ENCODE peak calls at places on chromosome 18, in eight cellular contexts. T, R, V, F, C, Z, Q and J are unnamed samples.

GRCh38 chr18:63832470-63832869 is 55.0 kb upstream of the SERPINB2 start:
- DNase-seq in Q (no peak), R (no peak), T (peak), Z (no peak), C (no peak), F (no peak), V (peak), J (no peak)

GRCh38 chr18:58362027-58362575 is 266.8 kb downstream of the ALPK2 start:
- DNase-seq in V (peak), R (peak), T (peak), C (peak), Q (peak), Z (no peak), F (no peak), J (peak)

GRCh38 chr18:76721207-76721996 is 101.0 kb upstream of the ZNF236 start:
- DNase-seq in V (no peak), F (no peak), Z (no peak), R (no peak), C (no peak), T (peak), Q (no peak), J (no peak)

GRCh38 chr18:38313851-38314250 is 748.3 kb upstream of the CELF4 start:
- DNase-seq in F (no peak), V (no peak), Q (no peak), Z (no peak), C (no peak), T (no peak), R (no peak), J (no peak)

GRCh38 chr18:76212958-76213357 is 282.1 kb downstream of the ZNF516 start:
- DNase-seq in F (peak), Z (no peak), R (no peak), Q (no peak), C (no peak), T (peak), V (no peak), J (no peak)

GRCh38 chr18:3424280-3424890 is 25.6 kb upstream of the TGIF1 start:
- DNase-seq in Z (no peak), V (no peak), Q (no peak), R (no peak), T (no peak), F (no peak), C (no peak), J (no peak)

GRCh38 chr18:58536534-58537271 is 92.2 kb downstream of the ALPK2 start:
- DNase-seq in R (no peak), V (no peak), T (peak), C (no peak), F (no peak), Q (no peak), Z (no peak), J (peak)

GRCh38 chr18:54119524-54120019 is 104.9 kb downstream of the MBD2 start:
- DNase-seq in F (peak), Q (peak), Z (no peak), C (peak), R (no peak), V (peak), T (peak), J (peak)

GRCh38 chr18:49819768-49820662 is 6.7 kb upstream of the ACAA2 start:
- DNase-seq in Q (no peak), V (no peak), C (no peak), R (no peak), Z (no peak), F (no peak), T (peak), J (peak)

GRCh38 chr18:57002627-57003026 is 144.3 kb upstream of the BOD1L2 start:
- DNase-seq in F (no peak), R (no peak), Q (no peak), C (peak), V (no peak), Z (no peak), T (no peak), J (no peak)

GRCh38 chr18:13227910-13228309 is 9.3 kb downstream of the LDLRAD4 start:
- DNase-seq in Q (no peak), V (no peak), R (no peak), T (no peak), C (no peak), Z (no peak), F (no peak), J (no peak)

GRCh38 chr18:39341106-39341505 is 1775.5 kb upstream of the CELF4 start:
- DNase-seq in Z (no peak), C (no peak), T (no peak), Q (no peak), V (no peak), R (no peak), F (no peak), J (no peak)

GRCh38 chr18:41237317-41237716 is 717.7 kb upstream of the PIK3C3 start:
- DNase-seq in F (no peak), Q (no peak), C (no peak), R (no peak), Z (no peak), T (no peak), V (no peak), J (no peak)

GRCh38 chr18:76875390-76876330 is 53.3 kb downstream of the ZNF236 start:
- DNase-seq in T (peak), R (no peak), Q (no peak), Z (no peak), V (peak), F (peak), C (peak), J (no peak)

GRCh38 chr18:72867721-72868665 is at the start of gene NETO1:
- DNase-seq in T (no peak), F (peak), C (peak), Q (no peak), R (no peak), V (no peak), Z (no peak), J (no peak)

GRCh38 chr18:63818212-63818611 is 43.0 kb downstream of the SERPINB7 start:
- DNase-seq in Z (no peak), T (no peak), R (no peak), V (no peak), F (no peak), C (no peak), Q (no peak), J (no peak)

GRCh38 chr18:11047156-11047555 is 102.2 kb downstream of the PIEZO2 start:
- DNase-seq in Z (no peak), C (no peak), R (no peak), V (no peak), T (no peak), F (no peak), Q (no peak), J (no peak)

GRCh38 chr18:41436772-41437171 is 518.3 kb upstream of the PIK3C3 start:
- DNase-seq in V (no peak), Q (no peak), R (no peak), F (no peak), T (no peak), C (no peak), Z (no peak), J (no peak)

GRCh38 chr18:48541026-48541746 is 2.4 kb downstream of the CTIF start:
- DNase-seq in Q (no peak), T (peak), C (peak), R (no peak), Z (peak), V (peak), F (peak), J (no peak)

GRCh38 chr18:48992791-48993555 is 42.2 kb upstream of the SMAD7 start:
- DNase-seq in F (no peak), Z (no peak), T (peak), V (no peak), Q (no peak), R (no peak), C (no peak), J (no peak)

GRCh38 chr18:57668021-57668420 is 46.4 kb upstream of the NARS1 start:
- DNase-seq in V (no peak), R (no peak), Z (no peak), Q (no peak), C (no peak), T (no peak), F (no peak), J (no peak)

GRCh38 chr18:12883003-12883683 is 894 bp downstream of the PTPN2 start:
- DNase-seq in Q (no peak), Z (no peak), F (peak), C (no peak), T (no peak), V (no peak), R (no peak), J (no peak)

GRCh38 chr18:54004828-54005227 is 219.6 kb downstream of the MBD2 start:
- DNase-seq in T (peak), R (no peak), V (peak), Q (no peak), C (peak), Z (no peak), F (peak), J (no peak)

GRCh38 chr18:73511751-73512525 is 635.7 kb downstream of the FBXO15 start:
- DNase-seq in R (no peak), Q (no peak), V (peak), F (no peak), C (no peak), Z (no peak), T (no peak), J (no peak)

GRCh38 chr18:48921305-48922202 is 29.2 kb downstream of the SMAD7 start:
- DNase-seq in F (no peak), C (no peak), Q (no peak), V (no peak), R (no peak), Z (no peak), T (no peak), J (no peak)

GRCh38 chr18:26961805-26962204 is 96.3 kb upstream of the AQP4 start:
- DNase-seq in T (no peak), R (no peak), Q (no peak), C (no peak), Z (no peak), V (no peak), F (no peak), J (no peak)

GRCh38 chr18:77308216-77308615 is 58.6 kb downstream of the GALR1 start:
- DNase-seq in V (no peak), Z (no peak), T (no peak), Q (no peak), F (no peak), R (no peak), C (no peak), J (no peak)

GRCh38 chr18:60965856-60966255 is 367.4 kb upstream of the CDH20 start:
- DNase-seq in T (no peak), Q (no peak), R (no peak), C (no peak), Z (no peak), V (no peak), F (no peak), J (no peak)

GRCh38 chr18:39453882-39454281 is 1888.3 kb upstream of the CELF4 start:
- DNase-seq in Z (no peak), Q (no peak), R (no peak), F (no peak), V (peak), T (no peak), C (peak), J (no peak)

GRCh38 chr18:31274915-31275314 is 43.0 kb upstream of the DSG1 start:
- DNase-seq in F (no peak), C (no peak), Q (no peak), Z (no peak), T (no peak), V (no peak), R (no peak), J (no peak)

GRCh38 chr18:47244041-47244440 is 7.4 kb downstream of the SKOR2 start:
- DNase-seq in T (no peak), V (no peak), F (no peak), C (no peak), R (no peak), Z (no peak), Q (no peak), J (no peak)

GRCh38 chr18:42360716-42361115 is 405.7 kb downstream of the PIK3C3 start:
- DNase-seq in T (no peak), Q (no peak), C (no peak), V (no peak), R (no peak), F (no peak), Z (no peak), J (no peak)

GRCh38 chr18:48803951-48804855 is 146.6 kb downstream of the SMAD7 start:
- DNase-seq in R (no peak), T (no peak), Z (peak), F (no peak), Q (no peak), C (no peak), V (no peak), J (no peak)

GRCh38 chr18:59079264-59079972 is 60.3 kb upstream of the SEC11C start:
- DNase-seq in Z (no peak), T (no peak), Q (no peak), V (no peak), C (no peak), F (no peak), R (no peak), J (no peak)

GRCh38 chr18:10101293-10101701 is 187.5 kb downstream of the VAPA start:
- DNase-seq in Z (no peak), R (no peak), F (peak), V (peak), C (peak), Q (no peak), T (no peak), J (no peak)

GRCh38 chr18:4096501-4096900 is 358.6 kb downstream of the DLGAP1 start:
- DNase-seq in T (no peak), Z (no peak), F (no peak), R (no peak), C (no peak), V (peak), Q (no peak), J (no peak)

GRCh38 chr18:37375181-37375580 is 190.4 kb downstream of the CELF4 start:
- DNase-seq in C (no peak), T (no peak), R (no peak), F (no peak), Q (no peak), Z (no peak), V (no peak), J (no peak)

GRCh38 chr18:29849145-29849544 is 1193.4 kb downstream of the DSC3 start:
- DNase-seq in C (no peak), F (no peak), T (no peak), R (no peak), Z (no peak), V (peak), Q (no peak), J (no peak)

GRCh38 chr18:29853126-29853525 is 1189.4 kb downstream of the DSC3 start:
- DNase-seq in Q (no peak), T (no peak), V (no peak), F (no peak), R (no peak), C (no peak), Z (no peak), J (no peak)
- H3K4me3 ChIP-seq in Q (no peak), T (no peak), V (no peak), F (no peak), R (no peak), C (no peak), Z (no peak), J (no peak)

DNA sequence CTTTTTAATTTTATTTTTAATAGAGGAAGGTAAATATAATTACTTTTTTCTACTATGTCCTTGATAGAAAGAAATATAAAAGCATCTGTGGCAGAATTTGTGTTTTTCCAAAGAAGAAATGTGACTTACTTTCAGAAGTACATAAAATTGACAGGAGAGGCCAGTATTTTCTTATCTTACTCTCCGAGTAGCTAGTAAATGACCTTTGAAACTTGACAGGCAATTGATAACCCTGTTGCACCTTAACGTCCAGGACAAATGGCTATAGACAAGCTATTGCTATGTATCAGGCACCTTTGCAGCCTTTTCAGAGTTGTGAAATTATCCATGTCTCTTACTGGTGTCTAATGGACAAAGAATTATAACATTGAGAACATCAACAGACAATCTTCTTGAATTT is 63.1 kb upstream of the TNFRSF11A start:
- DNase-seq in Q (no peak), F (no peak), Z (no peak), R (no peak), C (no peak), V (no peak), T (no peak), J (no peak)
- TF ChIP-seq CTCF in Q (no peak), F (no peak), Z (no peak), R (no peak), C (no peak), V (no peak), T (no peak), J (no peak)

GRCh38 chr18:23671564-23671963 is 8.9 kb upstream of the ANKRD29 start:
- DNase-seq in T (no peak), F (no peak), Q (no peak), Z (no peak), V (no peak), C (peak), R (no peak), J (no peak)

GRCh38 chr18:23669202-23669766 is 6.6 kb upstream of the ANKRD29 start:
- DNase-seq in T (no peak), C (no peak), R (no peak), V (no peak), Q (no peak), F (no peak), Z (no peak), J (no peak)

GRCh38 chr18:23668731-23669130 is 6.0 kb upstream of the ANKRD29 start:
- DNase-seq in Z (no peak), R (no peak), V (no peak), T (no peak), C (peak), F (peak), Q (no peak), J (no peak)

GRCh38 chr18:23667114-23667513 is 4.4 kb upstream of the ANKRD29 start:
- DNase-seq in Q (no peak), Z (no peak), V (no peak), F (no peak), T (no peak), C (no peak), R (no peak), J (no peak)

DNA sequence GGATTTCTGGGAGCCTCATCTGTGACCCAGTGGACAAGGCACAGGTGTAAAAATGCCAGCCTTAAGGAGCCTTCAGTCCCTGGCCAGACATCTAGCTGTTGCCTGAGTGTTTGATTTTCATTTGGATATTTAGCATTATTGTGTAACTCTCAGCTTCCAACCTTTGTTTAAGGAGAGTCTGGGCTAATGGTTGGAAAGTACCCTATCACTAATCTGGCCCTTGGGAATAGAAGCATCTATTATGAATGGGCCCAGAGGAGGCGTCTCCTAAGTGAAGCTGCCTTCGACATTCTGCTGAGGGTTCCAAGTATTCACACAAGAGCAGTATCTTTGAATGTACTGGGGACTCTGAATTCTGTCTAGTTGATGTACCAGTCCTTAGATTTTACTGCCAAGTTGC is 7.1 kb upstream of the ANKRD29 start:
- DNase-seq in Z (no peak), C (peak), V (no peak), F (no peak), Q (no peak), R (no peak), T (no peak), J (no peak)
- H3K4me3 ChIP-seq in Z (no peak), C (no peak), V (no peak), F (no peak), Q (no peak), R (no peak), T (no peak), J (no peak)

GRCh38 chr18:79026491-79026890 is 42.7 kb upstream of the ATP9B start:
- DNase-seq in Z (no peak), F (peak), Q (no peak), R (no peak), T (no peak), V (no peak), C (no peak), J (no peak)
- TF ChIP-seq CTCF in Z (no peak), F (peak), Q (no peak), R (no peak), T (no peak), V (no peak), C (no peak), J (peak)

GRCh38 chr18:46212398-46212797 is 108.2 kb downstream of the HAUS1 start:
- DNase-seq in T (no peak), R (no peak), F (no peak), Q (no peak), C (no peak), V (no peak), Z (no peak), J (no peak)
- H3K4me3 ChIP-seq in T (no peak), R (no peak), F (no peak), Q (no peak), C (no peak), V (no peak), Z (no peak), J (no peak)

GRCh38 chr18:66616523-66616983 is 12.7 kb upstream of the CDH19 start:
- DNase-seq in Z (no peak), T (peak), V (no peak), C (peak), F (peak), Q (no peak), R (no peak), J (no peak)
- TF ChIP-seq CTCF in Z (no peak), T (peak), V (no peak), C (peak), F (peak), Q (peak), R (no peak), J (peak)

DNA sequence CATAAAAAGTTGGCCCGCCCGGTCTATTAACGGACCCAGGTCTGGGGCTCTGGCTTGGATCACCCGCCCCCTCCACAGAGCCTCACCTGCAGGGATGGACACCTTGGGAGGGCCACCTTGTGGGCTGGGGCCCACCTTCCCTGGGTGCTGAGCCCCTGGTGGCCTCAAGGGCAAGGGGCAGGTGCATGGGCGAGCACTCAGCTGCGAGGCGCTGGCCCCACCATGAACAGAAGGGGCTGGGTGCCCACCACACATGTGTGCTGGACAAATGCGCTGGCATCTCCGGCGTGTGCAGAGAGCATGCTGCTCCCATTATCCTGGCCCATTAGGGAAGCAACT is 252.9 kb upstream of the ZNF521 start:
- DNase-seq in Z (no peak), V (no peak), F (no peak), R (no peak), C (no peak), T (no peak), Q (no peak), J (no peak)
- H3K4me3 ChIP-seq in Z (no peak), V (no peak), F (no peak), R (no peak), C (no peak), T (no peak), Q (no peak), J (no peak)

GRCh38 chr18:7645756-7646155 is 78.6 kb downstream of the PTPRM start:
- DNase-seq in T (no peak), F (no peak), Z (no peak), V (peak), C (no peak), Q (no peak), R (no peak), J (no peak)
- TF ChIP-seq CTCF in T (no peak), F (no peak), Z (no peak), V (no peak), C (no peak), Q (no peak), R (no peak), J (no peak)

GRCh38 chr18:9096013-9096383 is 6.5 kb upstream of the NDUFV2 start:
- DNase-seq in T (no peak), V (no peak), C (no peak), Q (no peak), R (no peak), Z (no peak), F (no peak), J (no peak)
- H3K4me3 ChIP-seq in T (peak), V (no peak), C (no peak), Q (no peak), R (no peak), Z (no peak), F (no peak), J (no peak)

GRCh38 chr18:24271381-24272331 is 126.0 kb downstream of the OSBPL1A start:
- DNase-seq in Q (peak), C (peak), R (no peak), F (peak), V (peak), T (peak), Z (peak), J (no peak)
- TF ChIP-seq CTCF in Q (peak), C (peak), R (no peak), F (peak), V (no peak), T (no peak), Z (peak), J (no peak)